ENCODE peak calls at places on chromosomes 11 and 22, in four cellular contexts. J is HCT116, T is left lung, Z is sciatic nerve. A is an unnamed sample.

GRCh38 chr22:32698926-32699619 is 102.4 kb upstream of the TIMP3 start:
- ATAC-seq in J (no peak), T (peak), Z (peak), A (peak)

GRCh38 chr11:3094223-3094824 is 37.1 kb upstream of the CARS1 start:
- ATAC-seq in J (no peak), T (no peak), Z (no peak), A (no peak)

GRCh38 chr11:10349806-10350205 is 44.9 kb downstream of the ADM start:
- ATAC-seq in J (no peak), T (no peak), Z (no peak), A (no peak)

GRCh38 chr11:122116591-122116990 is 576 bp upstream of the BLID start:
- ATAC-seq in J (no peak), T (no peak), Z (no peak), A (no peak)

GRCh38 chr11:114102993-114103896 is 43.7 kb downstream of the ZBTB16 start:
- ATAC-seq in J (no peak), T (no peak), Z (no peak), A (no peak)

GRCh38 chr11:127114035-127114434 is 113.5 kb upstream of the KIRREL3 start:
- ATAC-seq in J (no peak), T (no peak), Z (no peak), A (no peak)

GRCh38 chr22:39664485-39665200 is 94.1 kb downstream of the CACNA1I start:
- ATAC-seq in J (peak), T (no peak), Z (no peak), A (no peak)

GRCh38 chr11:34343153-34343552 is 14.7 kb downstream of the ABTB2 start:
- ATAC-seq in J (no peak), T (no peak), Z (no peak), A (no peak)

GRCh38 chr11:8683115-8683807 is 669 bp downstream of the RPL27A start:
- ATAC-seq in J (peak), T (peak), Z (no peak), A (peak)

GRCh38 chr11:1557904-1558831 is 13.9 kb downstream of the DUSP8 start:
- ATAC-seq in J (no peak), T (peak), Z (peak), A (peak)

GRCh38 chr11:122690801-122691649 is 35.5 kb downstream of the UBASH3B start:
- ATAC-seq in J (no peak), T (peak), Z (peak), A (no peak)

GRCh38 chr11:133934599-133935550 is 21.9 kb downstream of the IGSF9B start:
- ATAC-seq in J (peak), T (peak), Z (peak), A (peak)

GRCh38 chr11:66491315-66491935 is 11.2 kb downstream of the DPP3 start:
- ATAC-seq in J (peak), T (no peak), Z (peak), A (no peak)

GRCh38 chr11:10584071-10584501 is 15.6 kb upstream of the LYVE1 start:
- ATAC-seq in J (no peak), T (no peak), Z (no peak), A (no peak)

GRCh38 chr22:46589871-46590271 is 30.3 kb upstream of the GRAMD4 start:
- ATAC-seq in J (no peak), T (no peak), Z (no peak), A (no peak)

GRCh38 chr22:39356464-39356863 is 6.7 kb downstream of the SYNGR1 start:
- ATAC-seq in J (no peak), T (no peak), Z (no peak), A (no peak)

GRCh38 chr11:130872513-130872912 is 43.8 kb downstream of the SNX19 start:
- ATAC-seq in J (no peak), T (no peak), Z (peak), A (no peak)

GRCh38 chr22:42906605-42907338 is 49.7 kb upstream of the ARFGAP3 start:
- ATAC-seq in J (no peak), T (peak), Z (peak), A (peak)

GRCh38 chr11:19374189-19374588 is 133.4 kb upstream of the E2F8 start:
- ATAC-seq in J (no peak), T (peak), Z (no peak), A (peak)

GRCh38 chr11:95335989-95336388 is 105.0 kb upstream of the SESN3 start:
- ATAC-seq in J (no peak), T (no peak), Z (no peak), A (no peak)

GRCh38 chr11:416757-417621 is 2.2 kb upstream of the SIGIRR start:
- ATAC-seq in J (peak), T (peak), Z (peak), A (peak)

GRCh38 chr11:3989891-3990290 is 104.7 kb upstream of the RRM1 start:
- ATAC-seq in J (no peak), T (no peak), Z (no peak), A (no peak)

GRCh38 chr11:19441288-19441687 is 200.5 kb upstream of the E2F8 start:
- ATAC-seq in J (no peak), T (no peak), Z (no peak), A (no peak)

GRCh38 chr11:46332568-46333128 is 14.6 kb upstream of the DGKZ start:
- ATAC-seq in J (no peak), T (peak), Z (no peak), A (peak)

GRCh38 chr11:92325416-92325815 is 100.8 kb downstream of the FAT3 start:
- ATAC-seq in J (no peak), T (no peak), Z (no peak), A (no peak)

GRCh38 chr11:113906038-113906437 is 1.4 kb downstream of the HTR3B start:
- ATAC-seq in J (peak), T (peak), Z (no peak), A (no peak)

GRCh38 chr22:27903805-27904473 is 15.1 kb downstream of the PITPNB start:
- ATAC-seq in J (no peak), T (no peak), Z (no peak), A (no peak)

GRCh38 chr11:90558328-90558865 is 335.5 kb upstream of the CHORDC1 start:
- ATAC-seq in J (no peak), T (peak), Z (no peak), A (no peak)

GRCh38 chr22:47318041-47318737 is 555.7 kb downstream of the TBC1D22A start:
- ATAC-seq in J (no peak), T (no peak), Z (no peak), A (no peak)

GRCh38 chr11:60842688-60843605 is 1.0 kb downstream of the CCDC86 start:
- ATAC-seq in J (no peak), T (no peak), Z (no peak), A (no peak)

GRCh38 chr11:61626580-61627380 is 45.9 kb upstream of the SYT7 start:
- ATAC-seq in J (peak), T (peak), Z (no peak), A (no peak)

GRCh38 chr11:128783513-128783912 is 83.6 kb downstream of the KCNJ1 start:
- ATAC-seq in J (no peak), T (no peak), Z (no peak), A (no peak)

GRCh38 chr11:28137832-28138231 is 29.6 kb downstream of the METTL15 start:
- ATAC-seq in J (no peak), T (no peak), Z (no peak), A (no peak)

GRCh38 chr22:46941958-46942815 is 179.7 kb downstream of the TBC1D22A start:
- ATAC-seq in J (no peak), T (peak), Z (peak), A (peak)

GRCh38 chr11:78551066-78551465 is 23.6 kb downstream of the NARS2 start:
- ATAC-seq in J (no peak), T (no peak), Z (no peak), A (no peak)

GRCh38 chr11:104091281-104092071 is 55.0 kb downstream of the DDI1 start:
- ATAC-seq in J (no peak), T (no peak), Z (no peak), A (no peak)

GRCh38 chr11:1410366-1411291 is 20.9 kb downstream of the BRSK2 start:
- ATAC-seq in J (no peak), T (no peak), Z (no peak), A (no peak)

A was measured in gastroesophageal sphincter.